ENCODE peak calls at places on chromosome 11, in ten cellular contexts. One of them, this sample, is unnamed.

GRCh38 chr11:32341676-32342613 is 93.4 kb downstream of the WT1 start:
- DNase-seq in BJ: no peak
- DNase-seq in tibial nerve: no peak
- DNase-seq in fibroblast of lung: no peak
- DNase-seq in right lobe of liver: no peak
- DNase-seq in PC-3: no peak
- DNase-seq in body of pancreas: no peak
- DNase-seq in mucosa of descending colon: no peak
- DNase-seq in brain microvascular endothelial cell: no peak
- DNase-seq in upper lobe of right lung: no peak
- DNase-seq in this sample: peak; percentile 78

GRCh38 chr11:2175659-2176058 is 4.0 kb upstream of the TH start:
- DNase-seq in mucosa of descending colon: no peak
- DNase-seq in body of pancreas: peak; percentile 70
- DNase-seq in BJ: no peak
- DNase-seq in tibial nerve: no peak
- DNase-seq in PC-3: peak; percentile 93
- DNase-seq in right lobe of liver: no peak
- DNase-seq in upper lobe of right lung: no peak
- DNase-seq in brain microvascular endothelial cell: no peak
- DNase-seq in fibroblast of lung: peak; percentile 93
- DNase-seq in this sample: peak; percentile 29

GRCh38 chr11:86039094-86039493 is 29.8 kb downstream of the PICALM start:
- DNase-seq in BJ: no peak
- DNase-seq in tibial nerve: no peak
- DNase-seq in brain microvascular endothelial cell: no peak
- DNase-seq in upper lobe of right lung: no peak
- DNase-seq in body of pancreas: no peak
- DNase-seq in fibroblast of lung: no peak
- DNase-seq in mucosa of descending colon: no peak
- DNase-seq in right lobe of liver: no peak
- DNase-seq in PC-3: no peak
- DNase-seq in this sample: no peak

GRCh38 chr11:93541884-93542752 is 1.1 kb downstream of the SMCO4 start:
- DNase-seq in upper lobe of right lung: peak; percentile 78
- DNase-seq in brain microvascular endothelial cell: peak; percentile 63
- DNase-seq in mucosa of descending colon: peak; percentile 78
- DNase-seq in PC-3: peak; percentile 77
- DNase-seq in fibroblast of lung: peak; percentile 82
- DNase-seq in tibial nerve: no peak
- DNase-seq in BJ: no peak
- DNase-seq in right lobe of liver: peak; percentile 70
- DNase-seq in body of pancreas: peak; percentile 53
- DNase-seq in this sample: peak; percentile 57

GRCh38 chr11:121563003-121563402 is 110.2 kb upstream of the SORL1-AS1 start:
- DNase-seq in upper lobe of right lung: no peak
- DNase-seq in brain microvascular endothelial cell: no peak
- DNase-seq in fibroblast of lung: no peak
- DNase-seq in BJ: no peak
- DNase-seq in mucosa of descending colon: no peak
- DNase-seq in PC-3: no peak
- DNase-seq in right lobe of liver: no peak
- DNase-seq in tibial nerve: no peak
- DNase-seq in body of pancreas: no peak
- DNase-seq in this sample: no peak

GRCh38 chr11:65444314-65445051 is 21.9 kb downstream of the NEAT1 start:
- DNase-seq in BJ: no peak
- DNase-seq in brain microvascular endothelial cell: peak; percentile 36
- DNase-seq in upper lobe of right lung: no peak
- DNase-seq in tibial nerve: peak; percentile 19
- DNase-seq in mucosa of descending colon: no peak
- DNase-seq in fibroblast of lung: no peak
- DNase-seq in right lobe of liver: peak; percentile 79
- DNase-seq in PC-3: peak; percentile 3
- DNase-seq in body of pancreas: peak; percentile 24
- DNase-seq in this sample: peak; percentile 41

GRCh38 chr11:36447514-36447913 is 62.6 kb downstream of the TRAF6 start:
- DNase-seq in BJ: peak; percentile 29
- DNase-seq in fibroblast of lung: peak; percentile 61
- DNase-seq in PC-3: peak; percentile 53
- DNase-seq in right lobe of liver: no peak
- DNase-seq in mucosa of descending colon: no peak
- DNase-seq in upper lobe of right lung: no peak
- DNase-seq in brain microvascular endothelial cell: no peak
- DNase-seq in body of pancreas: no peak
- DNase-seq in tibial nerve: no peak
- DNase-seq in this sample: no peak

GRCh38 chr11:76800466-76801200 is 17.5 kb downstream of the TSKU start:
- DNase-seq in BJ: no peak
- DNase-seq in upper lobe of right lung: no peak
- DNase-seq in body of pancreas: peak; percentile 89
- DNase-seq in brain microvascular endothelial cell: no peak
- DNase-seq in PC-3: no peak
- DNase-seq in fibroblast of lung: no peak
- DNase-seq in tibial nerve: no peak
- DNase-seq in mucosa of descending colon: no peak
- DNase-seq in right lobe of liver: no peak
- DNase-seq in this sample: no peak

GRCh38 chr11:77081381-77081851 is 14.6 kb downstream of the CAPN5 start:
- DNase-seq in PC-3: no peak
- DNase-seq in brain microvascular endothelial cell: no peak
- DNase-seq in right lobe of liver: no peak
- DNase-seq in body of pancreas: peak; percentile 7
- DNase-seq in fibroblast of lung: no peak
- DNase-seq in mucosa of descending colon: no peak
- DNase-seq in tibial nerve: peak; percentile 12
- DNase-seq in BJ: no peak
- DNase-seq in upper lobe of right lung: peak; percentile 52
- DNase-seq in this sample: no peak

GRCh38 chr11:59807047-59807446 is 3.5 kb downstream of the MRPL16 start:
- DNase-seq in mucosa of descending colon: no peak
- DNase-seq in body of pancreas: no peak
- DNase-seq in tibial nerve: no peak
- DNase-seq in upper lobe of right lung: no peak
- DNase-seq in PC-3: no peak
- DNase-seq in fibroblast of lung: no peak
- DNase-seq in BJ: no peak
- DNase-seq in brain microvascular endothelial cell: no peak
- DNase-seq in right lobe of liver: no peak
- DNase-seq in this sample: no peak
- H3K36me3 ChIP-seq in mucosa of descending colon: no peaks in the 10 kb centered on the region
- H3K36me3 ChIP-seq in body of pancreas: no peaks in the 10 kb centered on the region
- H3K36me3 ChIP-seq in tibial nerve: peaks cover 58% of the 10 kb centered on the region
- H3K36me3 ChIP-seq in upper lobe of right lung: peaks cover 61% of the 10 kb centered on the region
- H3K36me3 ChIP-seq in PC-3: peaks cover 47% of the 10 kb centered on the region
- H3K36me3 ChIP-seq in fibroblast of lung: peaks cover 12% of the 10 kb centered on the region
- H3K36me3 ChIP-seq in BJ: peaks cover 15% of the 10 kb centered on the region
- H3K36me3 ChIP-seq in brain microvascular endothelial cell: peaks cover 29% of the 10 kb centered on the region
- H3K36me3 ChIP-seq in right lobe of liver: peaks cover 20% of the 10 kb centered on the region
- H3K36me3 ChIP-seq in this sample: peaks cover 31% of the 10 kb centered on the region

GRCh38 chr11:8207080-8208000 is 38.5 kb upstream of the RIC3 start:
- DNase-seq in brain microvascular endothelial cell: no peak
- DNase-seq in upper lobe of right lung: no peak
- DNase-seq in fibroblast of lung: peak; percentile 53
- DNase-seq in body of pancreas: no peak
- DNase-seq in right lobe of liver: no peak
- DNase-seq in tibial nerve: no peak
- DNase-seq in PC-3: no peak
- DNase-seq in mucosa of descending colon: no peak
- DNase-seq in BJ: no peak
- DNase-seq in this sample: no peak

GRCh38 chr11:8203980-8204379 is 35.2 kb upstream of the RIC3 start:
- DNase-seq in mucosa of descending colon: no peak
- DNase-seq in fibroblast of lung: no peak
- DNase-seq in brain microvascular endothelial cell: no peak
- DNase-seq in body of pancreas: no peak
- DNase-seq in PC-3: no peak
- DNase-seq in upper lobe of right lung: no peak
- DNase-seq in BJ: no peak
- DNase-seq in right lobe of liver: no peak
- DNase-seq in tibial nerve: no peak
- DNase-seq in this sample: no peak

GRCh38 chr11:8205566-8205965 is 36.7 kb upstream of the RIC3 start:
- DNase-seq in body of pancreas: no peak
- DNase-seq in mucosa of descending colon: no peak
- DNase-seq in right lobe of liver: no peak
- DNase-seq in tibial nerve: no peak
- DNase-seq in upper lobe of right lung: no peak
- DNase-seq in BJ: no peak
- DNase-seq in brain microvascular endothelial cell: no peak
- DNase-seq in fibroblast of lung: no peak
- DNase-seq in PC-3: no peak
- DNase-seq in this sample: no peak

GRCh38 chr11:8204596-8204995 is 35.8 kb upstream of the RIC3 start:
- DNase-seq in body of pancreas: no peak
- DNase-seq in PC-3: no peak
- DNase-seq in upper lobe of right lung: no peak
- DNase-seq in BJ: no peak
- DNase-seq in mucosa of descending colon: no peak
- DNase-seq in fibroblast of lung: no peak
- DNase-seq in brain microvascular endothelial cell: no peak
- DNase-seq in tibial nerve: no peak
- DNase-seq in right lobe of liver: no peak
- DNase-seq in this sample: no peak

DNA sequence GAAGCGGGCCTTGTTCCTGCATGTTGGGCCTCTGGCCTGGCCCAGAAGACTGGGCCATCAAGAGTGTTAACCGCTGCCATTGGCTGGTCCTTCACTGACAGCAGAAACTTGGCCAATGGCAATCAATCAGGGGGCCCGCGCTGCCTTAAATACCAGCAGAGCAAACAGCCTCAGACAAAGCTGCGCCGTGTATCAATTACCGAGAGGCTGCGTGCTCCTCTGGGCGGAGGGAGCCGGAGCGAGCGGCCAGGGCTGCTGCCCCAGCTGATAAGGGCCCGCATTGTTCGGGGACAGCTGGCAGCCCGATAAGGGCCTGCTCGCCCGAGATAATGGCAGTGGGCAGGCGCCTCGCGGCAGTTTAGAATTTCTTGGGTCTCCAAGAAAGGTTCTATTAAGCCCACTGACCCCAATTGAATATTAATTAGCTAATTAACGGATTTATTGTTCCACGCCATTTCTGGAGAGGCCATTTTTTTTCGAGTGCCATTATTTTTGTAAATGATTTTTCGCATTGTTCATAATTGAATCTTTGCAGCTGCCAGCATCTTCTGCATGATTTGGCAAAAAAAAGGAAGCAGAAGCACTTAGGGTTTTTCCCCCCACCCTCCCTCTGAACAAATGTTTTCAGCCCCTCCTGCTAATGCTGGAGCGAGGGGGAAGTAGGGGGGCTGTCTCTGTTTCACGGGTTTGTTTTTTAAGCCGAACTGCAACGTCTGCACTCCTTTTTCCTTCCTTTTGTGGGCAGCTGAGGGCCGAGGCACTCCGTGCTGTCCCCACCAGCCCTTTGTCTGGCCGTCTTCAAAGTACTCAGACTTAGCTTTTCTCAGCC is 37.6 kb upstream of the RIC3 start:
- DNase-seq in upper lobe of right lung: no peak
- DNase-seq in brain microvascular endothelial cell: no peak
- DNase-seq in tibial nerve: no peak
- DNase-seq in PC-3: no peak
- DNase-seq in BJ: no peak
- DNase-seq in right lobe of liver: no peak
- DNase-seq in fibroblast of lung: peak; percentile 35
- DNase-seq in body of pancreas: peak; percentile 54
- DNase-seq in mucosa of descending colon: no peak
- DNase-seq in this sample: no peak
- H3K4me3 ChIP-seq in upper lobe of right lung: peak overlapping the region; percentile 8
- H3K4me3 ChIP-seq in brain microvascular endothelial cell: no peak overlapping the region
- H3K4me3 ChIP-seq in tibial nerve: no peak overlapping the region
- H3K4me3 ChIP-seq in PC-3: no peak overlapping the region
- H3K4me3 ChIP-seq in BJ: no peak overlapping the region
- H3K4me3 ChIP-seq in right lobe of liver: no peak overlapping the region
- H3K4me3 ChIP-seq in fibroblast of lung: no peak overlapping the region
- H3K4me3 ChIP-seq in body of pancreas: no peak overlapping the region
- H3K4me3 ChIP-seq in mucosa of descending colon: no peak overlapping the region
- H3K4me3 ChIP-seq in this sample: no peak overlapping the region

DNA sequence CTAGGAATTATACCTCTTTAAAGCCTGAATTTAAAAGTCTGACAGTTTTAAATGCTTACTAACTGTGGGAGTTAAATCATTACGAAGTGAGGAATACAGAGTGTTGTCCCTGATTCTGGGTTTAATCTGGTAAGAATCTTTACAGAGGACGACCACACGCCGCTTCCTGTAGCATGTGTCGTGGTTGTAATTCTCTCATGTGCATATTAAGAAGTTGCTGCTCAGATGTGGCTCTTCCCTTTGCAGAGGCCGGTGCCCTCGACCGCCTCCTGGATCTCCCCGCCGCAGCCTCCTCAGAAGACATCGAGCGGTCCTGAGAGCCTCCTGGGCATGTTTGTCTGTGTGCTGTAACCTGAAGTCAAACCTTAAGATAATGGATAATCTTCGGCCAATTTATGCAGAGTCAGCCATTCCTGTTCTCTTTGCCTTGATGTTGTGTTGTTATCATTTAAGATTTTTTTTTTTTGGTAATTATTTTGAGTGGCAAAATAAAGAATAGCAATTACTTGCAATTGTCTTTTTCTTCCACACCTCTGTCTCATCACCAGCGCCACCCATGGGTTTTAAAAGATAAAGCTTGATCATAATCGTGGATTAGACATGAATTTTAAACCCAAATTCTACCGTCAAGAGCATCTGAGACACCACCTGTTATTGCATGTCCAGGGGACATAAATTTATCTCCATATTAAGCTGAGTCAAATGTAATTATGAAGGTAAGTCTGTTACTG is 6.5 kb downstream of the GAL start:
- DNase-seq in fibroblast of lung: no peak
- DNase-seq in right lobe of liver: no peak
- DNase-seq in upper lobe of right lung: no peak
- DNase-seq in body of pancreas: no peak
- DNase-seq in PC-3: no peak
- DNase-seq in tibial nerve: no peak
- DNase-seq in brain microvascular endothelial cell: no peak
- DNase-seq in mucosa of descending colon: no peak
- DNase-seq in BJ: no peak
- DNase-seq in this sample: no peak
- TF ChIP-seq CTCF in fibroblast of lung: peak; percentile 19
- TF ChIP-seq CTCF in right lobe of liver: no peak
- TF ChIP-seq CTCF in upper lobe of right lung: no peak
- TF ChIP-seq CTCF in body of pancreas: no peak
- TF ChIP-seq CTCF in PC-3: peak; percentile 55
- TF ChIP-seq CTCF in tibial nerve: no peak
- TF ChIP-seq CTCF in brain microvascular endothelial cell: peak; percentile 16
- TF ChIP-seq CTCF in mucosa of descending colon: no peak
- TF ChIP-seq CTCF in BJ: peak; percentile 8
- TF ChIP-seq CTCF in this sample: no peak

DNA sequence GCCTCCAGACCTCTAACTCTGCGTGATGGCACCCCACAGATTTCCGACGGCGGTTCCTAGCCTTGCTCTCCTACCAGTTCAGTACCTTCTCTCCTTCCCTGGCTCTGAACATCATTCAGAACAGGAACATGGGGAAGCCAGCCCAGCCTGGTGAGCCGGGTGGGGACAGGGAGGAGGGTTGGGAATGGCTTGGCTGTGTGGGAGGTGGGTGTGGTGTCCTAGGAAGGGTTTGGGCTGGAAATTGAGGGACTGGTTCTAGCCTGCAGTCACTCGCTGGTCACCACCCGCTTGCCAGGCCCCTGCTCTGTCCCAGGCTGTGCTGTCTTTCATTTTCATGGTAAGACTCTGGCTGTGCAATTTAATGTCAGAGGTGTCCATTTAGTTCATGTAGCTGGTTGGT is 33.9 kb downstream of the NAT10 start:
- DNase-seq in mucosa of descending colon: no peak
- DNase-seq in body of pancreas: no peak
- DNase-seq in fibroblast of lung: no peak
- DNase-seq in brain microvascular endothelial cell: no peak
- DNase-seq in right lobe of liver: no peak
- DNase-seq in BJ: no peak
- DNase-seq in upper lobe of right lung: no peak
- DNase-seq in tibial nerve: no peak
- DNase-seq in PC-3: no peak
- DNase-seq in this sample: no peak
- H3K36me3 ChIP-seq in mucosa of descending colon: peaks cover 8% of the 10 kb centered on the region
- H3K36me3 ChIP-seq in body of pancreas: peaks cover 11% of the 10 kb centered on the region
- H3K36me3 ChIP-seq in fibroblast of lung: peaks cover 39% of the 10 kb centered on the region
- H3K36me3 ChIP-seq in brain microvascular endothelial cell: peaks cover 95% of the 10 kb centered on the region
- H3K36me3 ChIP-seq in right lobe of liver: peaks cover 46% of the 10 kb centered on the region
- H3K36me3 ChIP-seq in BJ: peaks cover 50% of the 10 kb centered on the region
- H3K36me3 ChIP-seq in upper lobe of right lung: peaks cover 98% of the 10 kb centered on the region
- H3K36me3 ChIP-seq in tibial nerve: peaks cover 100% of the 10 kb centered on the region
- H3K36me3 ChIP-seq in PC-3: peaks cover 53% of the 10 kb centered on the region
- H3K36me3 ChIP-seq in this sample: peaks cover 58% of the 10 kb centered on the region